ENCODE peak calls at places on chromosomes 16 and 17, in six cellular contexts. One of them, this sample, is unnamed.

GRCh38 chr17:62847426-62847825 is 39.3 kb upstream of the MARCHF10 start:
- DNase-seq in mesendoderm: no peak
- DNase-seq in neuronal stem cell: no peak
- DNase-seq in H9: peak
- DNase-seq in IMR-90: no peak
- DNase-seq in H1: no peak
- DNase-seq in this sample: no peak

GRCh38 chr16:2236362-2237075 is at the start of gene DNASE1L2:
- DNase-seq in mesendoderm: peak
- DNase-seq in neuronal stem cell: peak
- DNase-seq in H9: peak
- DNase-seq in IMR-90: no peak
- DNase-seq in H1: peak
- DNase-seq in this sample: peak

GRCh38 chr16:89115216-89115949 is 21.7 kb downstream of the ACSF3 start:
- DNase-seq in mesendoderm: no peak
- DNase-seq in neuronal stem cell: no peak
- DNase-seq in H9: no peak
- DNase-seq in IMR-90: no peak
- DNase-seq in H1: no peak
- DNase-seq in this sample: no peak

GRCh38 chr16:31708348-31708747 is 165.3 kb upstream of the ZNF267 start:
- DNase-seq in mesendoderm: no peak
- DNase-seq in neuronal stem cell: no peak
- DNase-seq in H9: no peak
- DNase-seq in IMR-90: no peak
- DNase-seq in H1: no peak
- DNase-seq in this sample: no peak

GRCh38 chr17:41655611-41656111 is 31.3 kb upstream of the KRT17 start:
- DNase-seq in mesendoderm: peak
- DNase-seq in neuronal stem cell: no peak
- DNase-seq in H9: peak
- DNase-seq in IMR-90: no peak
- DNase-seq in H1: peak
- DNase-seq in this sample: no peak

GRCh38 chr17:31269597-31269996 is 27.4 kb downstream of the OMG start:
- DNase-seq in mesendoderm: peak
- DNase-seq in neuronal stem cell: no peak
- DNase-seq in H9: peak
- DNase-seq in IMR-90: peak
- DNase-seq in H1: no peak
- DNase-seq in this sample: peak

GRCh38 chr16:21663889-21664647 is at the start of gene OTOA:
- DNase-seq in mesendoderm: peak
- DNase-seq in neuronal stem cell: no peak
- DNase-seq in H9: peak
- DNase-seq in IMR-90: no peak
- DNase-seq in H1: peak
- DNase-seq in this sample: no peak

GRCh38 chr16:71883193-71883848 is 661 bp downstream of the ZNF821 start:
- DNase-seq in mesendoderm: peak
- DNase-seq in neuronal stem cell: peak
- DNase-seq in H9: peak
- DNase-seq in IMR-90: peak
- DNase-seq in H1: peak
- DNase-seq in this sample: peak

GRCh38 chr16:78844682-78845081 is 745.2 kb downstream of the WWOX start:
- DNase-seq in mesendoderm: no peak
- DNase-seq in neuronal stem cell: peak
- DNase-seq in H9: no peak
- DNase-seq in IMR-90: no peak
- DNase-seq in H1: no peak
- DNase-seq in this sample: no peak

GRCh38 chr16:68284847-68285246 is 20.5 kb downstream of the SLC7A6 start:
- DNase-seq in mesendoderm: no peak
- DNase-seq in neuronal stem cell: no peak
- DNase-seq in H9: no peak
- DNase-seq in IMR-90: no peak
- DNase-seq in H1: no peak
- DNase-seq in this sample: no peak

GRCh38 chr17:78645421-78646295 is 68.5 kb upstream of the DNAH17 start:
- DNase-seq in mesendoderm: no peak
- DNase-seq in neuronal stem cell: no peak
- DNase-seq in H9: no peak
- DNase-seq in IMR-90: peak
- DNase-seq in H1: no peak
- DNase-seq in this sample: peak

GRCh38 chr16:46817961-46818360 is 13.0 kb downstream of the C16orf87 start:
- DNase-seq in mesendoderm: no peak
- DNase-seq in neuronal stem cell: no peak
- DNase-seq in H9: no peak
- DNase-seq in IMR-90: peak
- DNase-seq in H1: no peak
- DNase-seq in this sample: peak

GRCh38 chr17:8673621-8674020 is 43.1 kb upstream of the MYH10 start:
- DNase-seq in mesendoderm: no peak
- DNase-seq in neuronal stem cell: no peak
- DNase-seq in H9: no peak
- DNase-seq in IMR-90: peak
- DNase-seq in H1: no peak
- DNase-seq in this sample: peak

GRCh38 chr17:81487089-81487486 is 25.5 kb downstream of the ACTG1 start:
- DNase-seq in mesendoderm: no peak
- DNase-seq in neuronal stem cell: no peak
- DNase-seq in H9: no peak
- DNase-seq in IMR-90: no peak
- DNase-seq in H1: no peak
- DNase-seq in this sample: no peak

GRCh38 chr16:3578121-3578520 is 918 bp upstream of the NLRC3 start:
- DNase-seq in mesendoderm: no peak
- DNase-seq in neuronal stem cell: no peak
- DNase-seq in H9: no peak
- DNase-seq in IMR-90: no peak
- DNase-seq in H1: no peak
- DNase-seq in this sample: no peak

GRCh38 chr17:73179878-73180277 is 13.0 kb upstream of the COG1 start:
- DNase-seq in mesendoderm: no peak
- DNase-seq in neuronal stem cell: no peak
- DNase-seq in H9: no peak
- DNase-seq in IMR-90: no peak
- DNase-seq in H1: no peak
- DNase-seq in this sample: no peak

GRCh38 chr17:80870401-80870800 is 121.2 kb upstream of the CHMP6 start:
- DNase-seq in mesendoderm: no peak
- DNase-seq in neuronal stem cell: no peak
- DNase-seq in H9: no peak
- DNase-seq in IMR-90: no peak
- DNase-seq in H1: no peak
- DNase-seq in this sample: no peak

GRCh38 chr17:39617446-39618251 is 9.1 kb upstream of the PPP1R1B start:
- DNase-seq in mesendoderm: no peak
- DNase-seq in neuronal stem cell: no peak
- DNase-seq in H9: no peak
- DNase-seq in IMR-90: peak
- DNase-seq in H1: peak
- DNase-seq in this sample: no peak

GRCh38 chr17:69141802-69142472 is at the start of gene ABCA6:
- DNase-seq in mesendoderm: no peak
- DNase-seq in neuronal stem cell: no peak
- DNase-seq in H9: no peak
- DNase-seq in IMR-90: no peak
- DNase-seq in H1: no peak
- DNase-seq in this sample: peak

GRCh38 chr17:19418312-19418992 is 7.4 kb downstream of the RNF112 start:
- DNase-seq in mesendoderm: peak
- DNase-seq in neuronal stem cell: no peak
- DNase-seq in H9: peak
- DNase-seq in IMR-90: peak
- DNase-seq in H1: no peak
- DNase-seq in this sample: peak

GRCh38 chr16:50884066-50884860 is 142.4 kb downstream of the CYLD start:
- DNase-seq in mesendoderm: peak
- DNase-seq in neuronal stem cell: no peak
- DNase-seq in H9: peak
- DNase-seq in IMR-90: no peak
- DNase-seq in H1: peak
- DNase-seq in this sample: no peak

GRCh38 chr17:1053661-1054360 is 56.9 kb downstream of the TIMM22 start:
- DNase-seq in mesendoderm: no peak
- DNase-seq in neuronal stem cell: no peak
- DNase-seq in H9: no peak
- DNase-seq in IMR-90: no peak
- DNase-seq in H1: no peak
- DNase-seq in this sample: no peak

GRCh38 chr17:29084476-29085148 is 41.7 kb downstream of the PIPOX start:
- DNase-seq in mesendoderm: no peak
- DNase-seq in neuronal stem cell: no peak
- DNase-seq in H9: no peak
- DNase-seq in IMR-90: peak
- DNase-seq in H1: no peak
- DNase-seq in this sample: peak

GRCh38 chr16:13231365-13231764 is 330.0 kb downstream of the SHISA9 start:
- DNase-seq in mesendoderm: peak
- DNase-seq in neuronal stem cell: no peak
- DNase-seq in H9: no peak
- DNase-seq in IMR-90: no peak
- DNase-seq in H1: no peak
- DNase-seq in this sample: no peak
- H2BK15ac ChIP-seq in mesendoderm: no peak
- H2BK15ac ChIP-seq in neuronal stem cell: no peak
- H2BK15ac ChIP-seq in H9: no peak
- H2BK15ac ChIP-seq in IMR-90: no peak
- H2BK15ac ChIP-seq in H1: no peak
- H2BK15ac ChIP-seq in this sample: no peak

GRCh38 chr17:79754359-79754758 is 23.6 kb upstream of the CBX2 start:
- DNase-seq in mesendoderm: no peak
- DNase-seq in neuronal stem cell: no peak
- DNase-seq in H9: no peak
- DNase-seq in IMR-90: no peak
- DNase-seq in H1: no peak
- DNase-seq in this sample: no peak

GRCh38 chr17:79758260-79758659 is 19.7 kb upstream of the CBX2 start:
- DNase-seq in mesendoderm: no peak
- DNase-seq in neuronal stem cell: no peak
- DNase-seq in H9: no peak
- DNase-seq in IMR-90: no peak
- DNase-seq in H1: no peak
- DNase-seq in this sample: no peak

GRCh38 chr17:79757140-79757745 is 20.7 kb upstream of the CBX2 start:
- DNase-seq in mesendoderm: no peak
- DNase-seq in neuronal stem cell: no peak
- DNase-seq in H9: no peak
- DNase-seq in IMR-90: no peak
- DNase-seq in H1: no peak
- DNase-seq in this sample: no peak

GRCh38 chr17:79752175-79752574 is 21.4 kb downstream of the ENPP7 start:
- DNase-seq in mesendoderm: no peak
- DNase-seq in neuronal stem cell: no peak
- DNase-seq in H9: no peak
- DNase-seq in IMR-90: no peak
- DNase-seq in H1: no peak
- DNase-seq in this sample: no peak

GRCh38 chr17:79755591-79755990 is 22.4 kb upstream of the CBX2 start:
- DNase-seq in mesendoderm: no peak
- DNase-seq in neuronal stem cell: no peak
- DNase-seq in H9: no peak
- DNase-seq in IMR-90: no peak
- DNase-seq in H1: no peak
- DNase-seq in this sample: no peak
- H4K8ac ChIP-seq in mesendoderm: no peak
- H4K8ac ChIP-seq in neuronal stem cell: no peak
- H4K8ac ChIP-seq in H9: no peak
- H4K8ac ChIP-seq in IMR-90: no peak
- H4K8ac ChIP-seq in H1: no peak
- H4K8ac ChIP-seq in this sample: no peak

GRCh38 chr16:55506083-55506482 is 2.8 kb upstream of the LPCAT2 start:
- DNase-seq in mesendoderm: no peak
- DNase-seq in neuronal stem cell: no peak
- DNase-seq in H9: no peak
- DNase-seq in IMR-90: no peak
- DNase-seq in H1: no peak
- DNase-seq in this sample: no peak

GRCh38 chr16:55503726-55504553 is 4.9 kb upstream of the LPCAT2 start:
- DNase-seq in mesendoderm: no peak
- DNase-seq in neuronal stem cell: no peak
- DNase-seq in H9: no peak
- DNase-seq in IMR-90: no peak
- DNase-seq in H1: no peak
- DNase-seq in this sample: no peak

GRCh38 chr16:55502801-55503366 is 6.0 kb upstream of the LPCAT2 start:
- DNase-seq in mesendoderm: no peak
- DNase-seq in neuronal stem cell: no peak
- DNase-seq in H9: peak
- DNase-seq in IMR-90: peak
- DNase-seq in H1: no peak
- DNase-seq in this sample: peak

GRCh38 chr16:55506708-55507107 is 2.2 kb upstream of the LPCAT2 start:
- DNase-seq in mesendoderm: no peak
- DNase-seq in neuronal stem cell: no peak
- DNase-seq in H9: no peak
- DNase-seq in IMR-90: no peak
- DNase-seq in H1: no peak
- DNase-seq in this sample: no peak

GRCh38 chr16:55505333-55506015 is 3.4 kb upstream of the LPCAT2 start:
- DNase-seq in mesendoderm: no peak
- DNase-seq in neuronal stem cell: no peak
- DNase-seq in H9: peak
- DNase-seq in IMR-90: no peak
- DNase-seq in H1: no peak
- DNase-seq in this sample: no peak
- H2BK15ac ChIP-seq in mesendoderm: no peak
- H2BK15ac ChIP-seq in neuronal stem cell: no peak
- H2BK15ac ChIP-seq in H9: no peak
- H2BK15ac ChIP-seq in IMR-90: no peak
- H2BK15ac ChIP-seq in H1: no peak
- H2BK15ac ChIP-seq in this sample: no peak

GRCh38 chr17:75078097-75079022 is 9.4 kb upstream of the SLC16A5 start:
- DNase-seq in mesendoderm: no peak
- DNase-seq in neuronal stem cell: no peak
- DNase-seq in H9: peak
- DNase-seq in IMR-90: peak
- DNase-seq in H1: no peak
- DNase-seq in this sample: peak
- H4K8ac ChIP-seq in mesendoderm: no peak
- H4K8ac ChIP-seq in neuronal stem cell: no peak
- H4K8ac ChIP-seq in H9: no peak
- H4K8ac ChIP-seq in IMR-90: peak
- H4K8ac ChIP-seq in H1: peak
- H4K8ac ChIP-seq in this sample: peak

DNA sequence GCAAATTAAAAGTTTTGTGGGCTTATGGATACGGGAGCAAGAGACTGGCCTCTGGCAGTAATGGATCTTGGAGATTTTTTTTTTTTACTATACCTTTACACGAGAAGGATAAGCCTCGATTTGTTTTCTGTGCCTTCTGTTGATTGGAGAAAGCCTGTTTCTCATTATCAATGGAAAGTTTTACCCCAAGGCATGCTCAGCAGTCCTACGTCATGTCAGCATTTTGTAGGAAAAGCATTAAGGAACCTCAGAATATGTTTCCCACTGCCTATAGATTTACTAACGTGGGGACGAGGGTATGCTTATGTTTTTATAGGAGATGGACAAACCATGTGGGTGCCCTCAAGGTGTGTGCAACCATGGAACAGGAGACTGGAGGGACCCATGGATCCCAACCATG is 26.8 kb downstream of the CD300LG start:
- DNase-seq in mesendoderm: no peak
- DNase-seq in neuronal stem cell: no peak
- DNase-seq in H9: no peak
- DNase-seq in IMR-90: no peak
- DNase-seq in H1: no peak
- DNase-seq in this sample: no peak
- H2BK15ac ChIP-seq in mesendoderm: no peak
- H2BK15ac ChIP-seq in neuronal stem cell: no peak
- H2BK15ac ChIP-seq in H9: no peak
- H2BK15ac ChIP-seq in IMR-90: no peak
- H2BK15ac ChIP-seq in H1: no peak
- H2BK15ac ChIP-seq in this sample: no peak